ENCODE peak calls at places on chromosome 15, in ten cellular contexts. One of them, this sample, is unnamed.

GRCh38 chr15:62896969-62897486 is 145.5 kb upstream of the TPM1 start:
- DNase-seq in activated B cell treated with CpG ODN at 0.5 μM for 24 hours: no peak
- DNase-seq in IMR-90: peak; percentile 99
- DNase-seq in foreskin fibroblast: peak; percentile 98
- DNase-seq in pancreas: peak; percentile 94
- DNase-seq in A549: peak; percentile 99
- DNase-seq in breast epithelium: peak; percentile 96
- DNase-seq in BJ: peak; percentile 94
- DNase-seq in cardiac fibroblast: peak; percentile 97
- DNase-seq in cardiac muscle cell: peak; percentile 98
- DNase-seq in this sample: no peak

GRCh38 chr15:38531509-38531908 is 33.1 kb downstream of the RASGRP1 start:
- DNase-seq in activated B cell treated with CpG ODN at 0.5 μM for 24 hours: no peak
- DNase-seq in IMR-90: peak; percentile 47
- DNase-seq in foreskin fibroblast: no peak
- DNase-seq in pancreas: no peak
- DNase-seq in A549: no peak
- DNase-seq in breast epithelium: no peak
- DNase-seq in BJ: no peak
- DNase-seq in cardiac fibroblast: peak; percentile 61
- DNase-seq in cardiac muscle cell: peak; percentile 70
- DNase-seq in this sample: no peak

GRCh38 chr15:70451861-70452653 is 311.3 kb downstream of the UACA start:
- DNase-seq in activated B cell treated with CpG ODN at 0.5 μM for 24 hours: no peak
- DNase-seq in IMR-90: no peak
- DNase-seq in foreskin fibroblast: no peak
- DNase-seq in pancreas: no peak
- DNase-seq in A549: no peak
- DNase-seq in breast epithelium: no peak
- DNase-seq in BJ: no peak
- DNase-seq in cardiac fibroblast: no peak
- DNase-seq in cardiac muscle cell: no peak
- DNase-seq in this sample: no peak

GRCh38 chr15:78620021-78620838 is 566 bp downstream of the CHRNA3 start:
- DNase-seq in activated B cell treated with CpG ODN at 0.5 μM for 24 hours: no peak
- DNase-seq in IMR-90: no peak
- DNase-seq in foreskin fibroblast: no peak
- DNase-seq in pancreas: no peak
- DNase-seq in A549: peak; percentile 69
- DNase-seq in breast epithelium: no peak
- DNase-seq in BJ: no peak
- DNase-seq in cardiac fibroblast: peak; percentile 6
- DNase-seq in cardiac muscle cell: peak; percentile 15
- DNase-seq in this sample: peak; percentile 50

GRCh38 chr15:85582719-85583089 is 202.3 kb downstream of the AKAP13 start:
- DNase-seq in activated B cell treated with CpG ODN at 0.5 μM for 24 hours: no peak
- DNase-seq in IMR-90: peak; percentile 46
- DNase-seq in foreskin fibroblast: no peak
- DNase-seq in pancreas: no peak
- DNase-seq in A549: no peak
- DNase-seq in breast epithelium: no peak
- DNase-seq in BJ: no peak
- DNase-seq in cardiac fibroblast: peak; percentile 78
- DNase-seq in cardiac muscle cell: peak; percentile 82
- DNase-seq in this sample: peak; percentile 45

GRCh38 chr15:64808785-64809453 is 16.5 kb downstream of the PIF1 start:
- DNase-seq in activated B cell treated with CpG ODN at 0.5 μM for 24 hours: no peak
- DNase-seq in IMR-90: no peak
- DNase-seq in foreskin fibroblast: no peak
- DNase-seq in pancreas: no peak
- DNase-seq in A549: no peak
- DNase-seq in breast epithelium: no peak
- DNase-seq in BJ: no peak
- DNase-seq in cardiac fibroblast: no peak
- DNase-seq in cardiac muscle cell: no peak
- DNase-seq in this sample: peak; percentile 15

GRCh38 chr15:75531041-75531450 is 48.1 kb downstream of the PTPN9 start:
- DNase-seq in activated B cell treated with CpG ODN at 0.5 μM for 24 hours: no peak
- DNase-seq in IMR-90: peak; percentile 40
- DNase-seq in foreskin fibroblast: peak; percentile 29
- DNase-seq in pancreas: no peak
- DNase-seq in A549: no peak
- DNase-seq in breast epithelium: peak; percentile 69
- DNase-seq in BJ: peak; percentile 6
- DNase-seq in cardiac fibroblast: peak; percentile 68
- DNase-seq in cardiac muscle cell: peak; percentile 63
- DNase-seq in this sample: no peak

GRCh38 chr15:70559223-70559823 is 204.0 kb downstream of the UACA start:
- DNase-seq in activated B cell treated with CpG ODN at 0.5 μM for 24 hours: no peak
- DNase-seq in IMR-90: peak; percentile 44
- DNase-seq in foreskin fibroblast: peak; percentile 38
- DNase-seq in pancreas: no peak
- DNase-seq in A549: no peak
- DNase-seq in breast epithelium: no peak
- DNase-seq in BJ: no peak
- DNase-seq in cardiac fibroblast: peak; percentile 61
- DNase-seq in cardiac muscle cell: peak; percentile 67
- DNase-seq in this sample: peak; percentile 45

GRCh38 chr15:70096215-70096974 is 1.3 kb downstream of the TLE3 start:
- DNase-seq in activated B cell treated with CpG ODN at 0.5 μM for 24 hours: peak; percentile 52
- DNase-seq in IMR-90: peak; percentile 56
- DNase-seq in foreskin fibroblast: peak; percentile 41
- DNase-seq in pancreas: peak; percentile 86
- DNase-seq in A549: peak; percentile 31
- DNase-seq in breast epithelium: peak; percentile 65
- DNase-seq in BJ: no peak
- DNase-seq in cardiac fibroblast: peak; percentile 45
- DNase-seq in cardiac muscle cell: peak; percentile 50
- DNase-seq in this sample: peak; percentile 61

GRCh38 chr15:64112904-64113303 is 17.1 kb downstream of the SNX1 start:
- DNase-seq in activated B cell treated with CpG ODN at 0.5 μM for 24 hours: no peak
- DNase-seq in IMR-90: peak; percentile 52
- DNase-seq in foreskin fibroblast: peak; percentile 35
- DNase-seq in pancreas: no peak
- DNase-seq in A549: no peak
- DNase-seq in breast epithelium: no peak
- DNase-seq in BJ: no peak
- DNase-seq in cardiac fibroblast: peak; percentile 64
- DNase-seq in cardiac muscle cell: peak; percentile 72
- DNase-seq in this sample: no peak

GRCh38 chr15:100911086-100911485 is 8.1 kb upstream of the LRRK1 start:
- DNase-seq in activated B cell treated with CpG ODN at 0.5 μM for 24 hours: no peak
- DNase-seq in IMR-90: no peak
- DNase-seq in foreskin fibroblast: no peak
- DNase-seq in pancreas: no peak
- DNase-seq in A549: no peak
- DNase-seq in breast epithelium: no peak
- DNase-seq in BJ: no peak
- DNase-seq in cardiac fibroblast: no peak
- DNase-seq in cardiac muscle cell: no peak
- DNase-seq in this sample: no peak

GRCh38 chr15:100913961-100914360 is 5.2 kb upstream of the LRRK1 start:
- DNase-seq in activated B cell treated with CpG ODN at 0.5 μM for 24 hours: no peak
- DNase-seq in IMR-90: no peak
- DNase-seq in foreskin fibroblast: no peak
- DNase-seq in pancreas: no peak
- DNase-seq in A549: no peak
- DNase-seq in breast epithelium: no peak
- DNase-seq in BJ: no peak
- DNase-seq in cardiac fibroblast: no peak
- DNase-seq in cardiac muscle cell: no peak
- DNase-seq in this sample: no peak

GRCh38 chr15:100918690-100919480 is at the start of gene LRRK1:
- DNase-seq in activated B cell treated with CpG ODN at 0.5 μM for 24 hours: peak; percentile 59
- DNase-seq in IMR-90: peak; percentile 40
- DNase-seq in foreskin fibroblast: peak; percentile 46
- DNase-seq in pancreas: peak; percentile 79
- DNase-seq in A549: peak; percentile 64
- DNase-seq in breast epithelium: no peak
- DNase-seq in BJ: no peak
- DNase-seq in cardiac fibroblast: peak; percentile 61
- DNase-seq in cardiac muscle cell: peak; percentile 59
- DNase-seq in this sample: peak; percentile 76

GRCh38 chr15:100918034-100918689 is 995 bp upstream of the LRRK1 start:
- DNase-seq in activated B cell treated with CpG ODN at 0.5 μM for 24 hours: peak; percentile 81
- DNase-seq in IMR-90: peak; percentile 62
- DNase-seq in foreskin fibroblast: peak; percentile 73
- DNase-seq in pancreas: peak; percentile 93
- DNase-seq in A549: peak; percentile 92
- DNase-seq in breast epithelium: peak; percentile 76
- DNase-seq in BJ: no peak
- DNase-seq in cardiac fibroblast: peak; percentile 80
- DNase-seq in cardiac muscle cell: peak; percentile 76
- DNase-seq in this sample: peak; percentile 93

GRCh38 chr15:100914876-100915275 is 4.3 kb upstream of the LRRK1 start:
- DNase-seq in activated B cell treated with CpG ODN at 0.5 μM for 24 hours: no peak
- DNase-seq in IMR-90: peak; percentile 24
- DNase-seq in foreskin fibroblast: no peak
- DNase-seq in pancreas: no peak
- DNase-seq in A549: no peak
- DNase-seq in breast epithelium: no peak
- DNase-seq in BJ: no peak
- DNase-seq in cardiac fibroblast: no peak
- DNase-seq in cardiac muscle cell: peak; percentile 31
- DNase-seq in this sample: no peak
- TF ChIP-seq CTCF in activated B cell treated with CpG ODN at 0.5 μM for 24 hours: no peak
- TF ChIP-seq CTCF in IMR-90: peak; percentile 24
- TF ChIP-seq CTCF in foreskin fibroblast: no peak
- TF ChIP-seq CTCF in pancreas: no peak
- TF ChIP-seq CTCF in A549: no peak
- TF ChIP-seq CTCF in breast epithelium: no peak
- TF ChIP-seq CTCF in BJ: peak; percentile 39
- TF ChIP-seq CTCF in cardiac fibroblast: peak; percentile 9
- TF ChIP-seq CTCF in cardiac muscle cell: peak; percentile 30
- TF ChIP-seq CTCF in this sample: no peak

DNA sequence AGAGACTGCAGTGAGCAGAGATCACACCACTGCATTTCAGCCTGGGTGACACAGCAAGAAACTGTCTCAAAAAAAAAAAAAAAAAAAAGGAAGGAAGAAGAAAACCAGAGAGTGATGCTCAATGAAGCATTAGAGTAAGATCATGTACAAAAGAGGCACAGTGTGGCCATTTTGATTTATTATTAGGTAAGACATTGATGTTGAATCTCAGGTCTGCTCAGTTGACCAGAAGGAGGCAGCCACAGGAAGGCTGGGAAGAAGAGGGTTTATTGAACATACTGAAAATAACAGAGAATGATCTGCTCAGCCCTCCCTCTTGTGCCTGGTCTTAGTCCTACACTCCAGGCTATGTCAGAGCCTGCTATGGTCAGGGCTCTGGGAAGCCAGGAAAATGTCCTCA is 15.6 kb downstream of the LRRK1 start:
- DNase-seq in activated B cell treated with CpG ODN at 0.5 μM for 24 hours: no peak
- DNase-seq in IMR-90: peak; percentile 18
- DNase-seq in foreskin fibroblast: no peak
- DNase-seq in pancreas: no peak
- DNase-seq in A549: peak; percentile 58
- DNase-seq in breast epithelium: no peak
- DNase-seq in BJ: no peak
- DNase-seq in cardiac fibroblast: no peak
- DNase-seq in cardiac muscle cell: peak; percentile 12
- DNase-seq in this sample: no peak
- TF ChIP-seq CTCF in activated B cell treated with CpG ODN at 0.5 μM for 24 hours: no peak
- TF ChIP-seq CTCF in IMR-90: peak; percentile 18
- TF ChIP-seq CTCF in foreskin fibroblast: peak; percentile 19
- TF ChIP-seq CTCF in pancreas: no peak
- TF ChIP-seq CTCF in A549: peak; percentile 7
- TF ChIP-seq CTCF in breast epithelium: no peak
- TF ChIP-seq CTCF in BJ: no peak
- TF ChIP-seq CTCF in cardiac fibroblast: peak; percentile 29
- TF ChIP-seq CTCF in cardiac muscle cell: no peak
- TF ChIP-seq CTCF in this sample: no peak

GRCh38 chr15:89360294-89360971 is 25.8 kb upstream of the POLG start:
- DNase-seq in activated B cell treated with CpG ODN at 0.5 μM for 24 hours: no peak
- DNase-seq in IMR-90: no peak
- DNase-seq in foreskin fibroblast: no peak
- DNase-seq in pancreas: no peak
- DNase-seq in A549: no peak
- DNase-seq in breast epithelium: no peak
- DNase-seq in BJ: no peak
- DNase-seq in cardiac fibroblast: no peak
- DNase-seq in cardiac muscle cell: no peak
- DNase-seq in this sample: no peak

GRCh38 chr15:89363133-89363532 is 28.5 kb upstream of the POLG start:
- DNase-seq in activated B cell treated with CpG ODN at 0.5 μM for 24 hours: no peak
- DNase-seq in IMR-90: no peak
- DNase-seq in foreskin fibroblast: no peak
- DNase-seq in pancreas: no peak
- DNase-seq in A549: no peak
- DNase-seq in breast epithelium: no peak
- DNase-seq in BJ: no peak
- DNase-seq in cardiac fibroblast: no peak
- DNase-seq in cardiac muscle cell: no peak
- DNase-seq in this sample: no peak

GRCh38 chr15:89362203-89363101 is 27.8 kb upstream of the POLG start:
- DNase-seq in activated B cell treated with CpG ODN at 0.5 μM for 24 hours: no peak
- DNase-seq in IMR-90: no peak
- DNase-seq in foreskin fibroblast: no peak
- DNase-seq in pancreas: peak; percentile 76
- DNase-seq in A549: no peak
- DNase-seq in breast epithelium: no peak
- DNase-seq in BJ: no peak
- DNase-seq in cardiac fibroblast: no peak
- DNase-seq in cardiac muscle cell: no peak
- DNase-seq in this sample: no peak

GRCh38 chr15:89359471-89360293 is 25.1 kb upstream of the POLG start:
- DNase-seq in activated B cell treated with CpG ODN at 0.5 μM for 24 hours: no peak
- DNase-seq in IMR-90: no peak
- DNase-seq in foreskin fibroblast: no peak
- DNase-seq in pancreas: no peak
- DNase-seq in A549: no peak
- DNase-seq in breast epithelium: no peak
- DNase-seq in BJ: no peak
- DNase-seq in cardiac fibroblast: no peak
- DNase-seq in cardiac muscle cell: no peak
- DNase-seq in this sample: no peak

GRCh38 chr15:89361451-89362202 is 27.0 kb upstream of the POLG start:
- DNase-seq in activated B cell treated with CpG ODN at 0.5 μM for 24 hours: peak; percentile 49
- DNase-seq in IMR-90: peak; percentile 52
- DNase-seq in foreskin fibroblast: peak; percentile 42
- DNase-seq in pancreas: peak; percentile 94
- DNase-seq in A549: peak; percentile 66
- DNase-seq in breast epithelium: peak; percentile 63
- DNase-seq in BJ: no peak
- DNase-seq in cardiac fibroblast: peak; percentile 70
- DNase-seq in cardiac muscle cell: peak; percentile 75
- DNase-seq in this sample: peak; percentile 84
- TF ChIP-seq CTCF in activated B cell treated with CpG ODN at 0.5 μM for 24 hours: no peak
- TF ChIP-seq CTCF in IMR-90: no peak
- TF ChIP-seq CTCF in foreskin fibroblast: no peak
- TF ChIP-seq CTCF in pancreas: no peak
- TF ChIP-seq CTCF in A549: no peak
- TF ChIP-seq CTCF in breast epithelium: no peak
- TF ChIP-seq CTCF in BJ: no peak
- TF ChIP-seq CTCF in cardiac fibroblast: no peak
- TF ChIP-seq CTCF in cardiac muscle cell: no peak
- TF ChIP-seq CTCF in this sample: no peak

DNA sequence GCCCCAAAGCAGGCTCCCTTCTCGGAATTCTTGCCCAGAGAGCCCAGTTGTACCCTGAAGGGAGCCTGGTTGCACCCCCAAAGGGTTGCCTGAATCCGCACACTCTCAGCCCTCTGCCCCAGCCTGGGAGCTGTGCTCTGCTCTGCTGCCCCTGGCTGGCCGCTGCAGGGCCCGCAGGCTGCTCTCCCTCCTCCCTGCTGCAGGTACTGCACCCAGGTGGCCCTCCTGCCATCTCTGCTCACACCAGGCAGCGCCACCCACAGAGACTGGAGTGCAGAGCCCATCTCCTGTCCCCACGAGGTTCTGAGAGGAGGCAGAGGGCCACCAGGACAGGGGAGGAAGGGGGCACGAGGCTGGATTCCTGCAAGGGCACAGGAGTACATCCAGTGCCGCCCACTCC is 134.2 kb upstream of the NSMCE3 start:
- DNase-seq in activated B cell treated with CpG ODN at 0.5 μM for 24 hours: no peak
- DNase-seq in IMR-90: no peak
- DNase-seq in foreskin fibroblast: no peak
- DNase-seq in pancreas: no peak
- DNase-seq in A549: peak; percentile 27
- DNase-seq in breast epithelium: no peak
- DNase-seq in BJ: no peak
- DNase-seq in cardiac fibroblast: no peak
- DNase-seq in cardiac muscle cell: no peak
- DNase-seq in this sample: no peak
- TF ChIP-seq CTCF in activated B cell treated with CpG ODN at 0.5 μM for 24 hours: no peak
- TF ChIP-seq CTCF in IMR-90: no peak
- TF ChIP-seq CTCF in foreskin fibroblast: no peak
- TF ChIP-seq CTCF in pancreas: no peak
- TF ChIP-seq CTCF in A549: no peak
- TF ChIP-seq CTCF in breast epithelium: no peak
- TF ChIP-seq CTCF in BJ: no peak
- TF ChIP-seq CTCF in cardiac fibroblast: no peak
- TF ChIP-seq CTCF in cardiac muscle cell: no peak
- TF ChIP-seq CTCF in this sample: no peak